ENCODE peak calls at places on chromosomes 7 and 10, in ten cellular contexts. O is omental fat pad, T is lower leg skin, F is nephron progenitor cell, L is psoas muscle, C is kidney, P is GM06990, I is HFFc6, D is MCF 10A, E is body of pancreas. Q is an unnamed sample.

GRCh38 chr7:73894851-73895441 is 34.0 kb downstream of the TMEM270 start:
- DNase-seq in O (peak), D (peak), P (no peak), E (peak), F (no peak), L (peak), I (peak), C (peak), T (peak), Q (peak)

GRCh38 chr7:108263364-108263951 is 133.3 kb upstream of the LAMB4 start:
- DNase-seq in L (no peak), D (no peak), E (peak), P (no peak), T (no peak), I (no peak), O (no peak), F (no peak), C (no peak), Q (no peak)

GRCh38 chr10:124642076-124642710 is 102.0 kb downstream of the FAM53B start:
- DNase-seq in T (no peak), P (no peak), F (no peak), E (no peak), O (no peak), D (no peak), L (no peak), C (peak), I (no peak), Q (no peak)

GRCh38 chr7:116614509-116615285 is 57.3 kb upstream of the MET start:
- DNase-seq in F (no peak), O (no peak), P (no peak), I (no peak), D (no peak), T (no peak), L (no peak), E (peak), C (no peak), Q (no peak)

GRCh38 chr7:111953611-111954010 is 252.6 kb downstream of the DOCK4 start:
- DNase-seq in T (no peak), D (peak), O (no peak), C (no peak), F (no peak), E (no peak), I (peak), P (no peak), L (no peak), Q (no peak)

GRCh38 chr10:90306187-90306586 is 551.7 kb downstream of the HTR7 start:
- DNase-seq in O (no peak), T (no peak), I (peak), C (no peak), D (peak), E (no peak), L (no peak), P (no peak), F (no peak), Q (peak)

GRCh38 chr10:46547331-46547880 is 9.1 kb downstream of the GPRIN2 start:
- DNase-seq in O (peak), T (peak), E (no peak), L (peak), P (no peak), F (peak), I (no peak), D (no peak), C (peak), Q (no peak)

GRCh38 chr10:133618851-133619250 is 7.7 kb downstream of the FRG2B start:
- DNase-seq in O (no peak), C (no peak), E (no peak), L (no peak), P (no peak), F (no peak), T (no peak), D (no peak), I (no peak), Q (no peak)

GRCh38 chr7:100486753-100487446 is 3.2 kb downstream of the NYAP1 start:
- DNase-seq in D (no peak), I (no peak), L (no peak), P (no peak), F (no peak), E (no peak), O (no peak), C (peak), T (no peak), Q (peak)

GRCh38 chr10:63055705-63056104 is 77.4 kb upstream of the NRBF2 start:
- DNase-seq in D (no peak), P (no peak), O (no peak), I (no peak), L (no peak), E (no peak), F (no peak), T (no peak), C (no peak), Q (no peak)

GRCh38 chr7:74012842-74013249 is 15.1 kb upstream of the ELN start:
- DNase-seq in E (no peak), L (peak), T (no peak), O (no peak), D (peak), P (peak), I (peak), C (peak), F (no peak), Q (peak)

GRCh38 chr10:31034041-31034918 is 2.6 kb upstream of the ZNF438 start:
- DNase-seq in I (peak), D (peak), P (no peak), F (no peak), C (no peak), T (no peak), O (no peak), E (no peak), L (no peak), Q (peak)

GRCh38 chr10:78757542-78757941 is 311.2 kb upstream of the ZMIZ1 start:
- DNase-seq in I (peak), L (no peak), T (no peak), F (no peak), P (no peak), E (no peak), D (peak), C (peak), O (no peak), Q (peak)

GRCh38 chr7:132817844-132818427 is 241.7 kb upstream of the PLXNA4 start:
- DNase-seq in O (no peak), D (no peak), T (no peak), C (no peak), E (no peak), P (no peak), I (peak), L (no peak), F (peak), Q (peak)

GRCh38 chr7:52273685-52274610 is 761.5 kb upstream of the POM121L12 start:
- DNase-seq in P (peak), F (no peak), D (no peak), T (no peak), L (peak), I (no peak), E (no peak), C (peak), O (no peak), Q (no peak)

GRCh38 chr7:1358376-1359050 is 100.8 kb downstream of the MICALL2 start:
- DNase-seq in F (no peak), O (no peak), L (no peak), T (no peak), C (peak), E (no peak), I (no peak), D (no peak), P (no peak), Q (no peak)

GRCh38 chr10:30374353-30374752 is 25.3 kb upstream of the MTPAP start:
- DNase-seq in T (peak), C (no peak), F (no peak), I (no peak), E (no peak), O (no peak), L (no peak), P (no peak), D (peak), Q (no peak)

GRCh38 chr10:21083861-21084260 is 186.8 kb upstream of the NEBL start:
- DNase-seq in E (no peak), I (no peak), T (no peak), F (no peak), L (no peak), C (no peak), P (no peak), D (peak), O (no peak), Q (no peak)

GRCh38 chr7:79176859-79177477 is 276.5 kb downstream of the MAGI2 start:
- DNase-seq in P (no peak), F (peak), C (no peak), I (peak), L (no peak), D (peak), E (peak), O (no peak), T (no peak), Q (peak)

GRCh38 chr7:74483402-74484336 is 30.0 kb downstream of the GTF2IRD1 start:
- DNase-seq in L (no peak), I (peak), D (peak), F (no peak), C (peak), T (no peak), E (peak), O (no peak), P (no peak), Q (peak)

GRCh38 chr7:140519007-140519399 is 39.7 kb upstream of the MKRN1 start:
- DNase-seq in O (no peak), P (no peak), D (no peak), I (no peak), F (no peak), L (no peak), E (no peak), C (no peak), T (no peak), Q (no peak)

GRCh38 chr7:117873056-117873932 is at the start of gene CTTNBP2:
- DNase-seq in I (no peak), D (peak), T (peak), E (peak), L (peak), C (peak), F (peak), P (no peak), O (peak), Q (peak)

GRCh38 chr10:42637648-42638052 is 720 bp downstream of the ZNF33B start:
- DNase-seq in E (peak), O (no peak), L (no peak), I (no peak), F (no peak), D (no peak), T (no peak), C (no peak), P (no peak), Q (no peak)

GRCh38 chr7:151568951-151569652 is 49.4 kb upstream of the RHEB start:
- DNase-seq in O (no peak), T (no peak), E (no peak), F (peak), C (no peak), D (no peak), L (no peak), P (no peak), I (no peak), Q (no peak)

GRCh38 chr10:78596556-78596955 is 472.2 kb upstream of the ZMIZ1 start:
- DNase-seq in D (no peak), C (no peak), T (no peak), F (no peak), P (no peak), O (no peak), L (no peak), E (no peak), I (no peak), Q (no peak)

GRCh38 chr7:134887523-134887922 is 98.8 kb upstream of the AGBL3 start:
- DNase-seq in E (no peak), L (no peak), I (peak), F (no peak), P (no peak), D (no peak), T (no peak), C (no peak), O (no peak), Q (no peak)
- TF ChIP-seq CTCF in E (no peak), L (no peak), I (no peak), F (no peak), P (no peak), D (no peak), T (no peak), C (no peak), O (no peak), Q (no peak)

GRCh38 chr10:50554381-50554994 is 69.3 kb downstream of the SGMS1 start:
- DNase-seq in F (peak), C (no peak), D (no peak), P (no peak), L (no peak), O (no peak), E (no peak), T (no peak), I (no peak), Q (no peak)

GRCh38 chr10:50554995-50555568 is 68.7 kb downstream of the SGMS1 start:
- DNase-seq in F (no peak), O (no peak), P (no peak), I (peak), D (peak), T (no peak), L (no peak), C (no peak), E (peak), Q (peak)

GRCh38 chr10:50552308-50552707 is 71.4 kb downstream of the SGMS1 start:
- DNase-seq in O (no peak), L (no peak), C (no peak), E (no peak), I (peak), T (no peak), P (no peak), F (no peak), D (no peak), Q (peak)

GRCh38 chr10:50551894-50552293 is 71.9 kb downstream of the SGMS1 start:
- DNase-seq in E (no peak), P (no peak), F (no peak), T (no peak), I (no peak), D (no peak), L (no peak), O (no peak), C (no peak), Q (no peak)

DNA sequence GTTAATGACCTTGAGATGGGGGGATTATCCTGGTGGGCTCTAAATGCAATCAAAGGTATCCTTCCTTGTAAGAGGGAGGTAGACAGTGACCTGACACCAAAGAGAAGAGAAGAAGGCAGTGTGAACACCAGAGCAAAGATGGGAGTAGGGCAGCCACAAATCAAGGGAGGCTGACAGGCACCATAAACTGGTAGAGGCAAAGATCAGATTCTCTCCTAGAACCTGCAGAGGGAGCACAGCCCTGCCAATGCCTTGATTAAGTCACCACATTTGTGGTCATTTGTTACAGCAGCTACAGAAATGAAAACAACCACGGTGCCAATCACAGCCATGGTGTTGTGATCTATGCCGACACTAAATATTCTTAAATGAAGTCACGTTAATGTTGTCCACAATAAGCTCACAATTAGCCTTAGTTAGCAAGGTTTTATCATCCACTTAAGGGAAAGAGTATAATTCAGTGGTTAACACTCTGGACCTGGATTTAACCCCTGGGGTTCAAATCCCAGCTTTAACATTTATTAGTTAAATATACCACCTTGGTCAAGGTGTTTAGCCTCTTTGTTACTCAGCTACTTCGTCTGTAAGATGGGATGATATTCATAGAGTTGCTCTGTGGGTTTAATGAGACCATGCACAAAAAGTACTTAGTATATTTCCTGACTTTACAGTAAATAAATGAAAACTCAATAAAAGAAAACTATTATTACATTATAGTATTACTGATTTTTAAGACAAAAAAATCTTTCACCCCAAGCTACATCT is 70.8 kb downstream of the SGMS1 start:
- DNase-seq in O (no peak), P (no peak), F (peak), I (peak), E (peak), T (no peak), C (no peak), L (no peak), D (peak), Q (peak)
- TF ChIP-seq CTCF in O (no peak), P (peak), F (no peak), I (peak), E (no peak), T (no peak), C (peak), L (peak), D (peak), Q (peak)

DNA sequence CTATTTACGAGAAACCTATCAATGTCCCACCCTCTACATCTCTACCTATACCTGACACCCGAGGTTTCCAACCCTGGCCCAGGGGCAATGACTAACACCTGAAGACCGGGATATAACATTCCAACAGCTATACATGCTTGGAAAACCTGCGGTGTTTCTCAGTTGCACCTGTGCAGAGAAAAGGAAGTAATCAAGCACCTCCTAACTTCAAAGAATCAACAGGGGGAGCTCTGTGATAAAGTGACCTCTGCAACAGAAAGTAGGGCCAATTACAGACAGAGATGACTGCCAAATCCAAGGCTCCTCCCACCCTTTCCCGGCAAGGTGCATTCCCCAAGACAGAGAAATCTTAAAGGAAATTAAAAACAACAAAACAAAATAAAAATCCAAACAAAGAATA is 41.3 kb downstream of the CCDC6 start:
- DNase-seq in C (no peak), I (no peak), O (no peak), E (peak), F (no peak), L (no peak), T (no peak), D (peak), P (no peak), Q (no peak)
- TF ChIP-seq CTCF in C (peak), I (no peak), O (peak), E (peak), F (no peak), L (peak), T (no peak), D (peak), P (peak), Q (no peak)

DNA sequence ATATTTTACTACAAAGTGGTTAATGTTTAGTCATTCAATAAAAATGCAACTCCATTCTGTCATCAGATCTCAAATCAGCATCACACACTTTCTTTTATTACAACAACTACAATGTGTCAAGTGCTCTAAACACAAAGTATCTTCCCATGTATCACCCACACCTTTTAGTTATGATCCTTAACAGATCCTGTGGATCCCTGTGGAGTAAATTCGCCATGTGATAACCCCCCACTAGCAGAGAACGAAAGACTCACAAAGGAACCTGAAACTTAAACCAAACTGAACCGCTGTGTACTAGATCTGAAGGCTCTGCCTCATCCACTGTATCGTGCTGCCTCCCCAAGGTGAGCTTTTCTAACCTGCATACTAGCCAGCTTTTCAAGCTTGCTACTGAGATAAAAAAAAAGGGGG is 1.8 kb downstream of the DPY19L1 start:
- DNase-seq in P (no peak), E (peak), D (peak), I (peak), C (no peak), O (no peak), T (no peak), L (no peak), F (no peak), Q (peak)
- TF ChIP-seq CTCF in P (peak), E (no peak), D (peak), I (no peak), C (peak), O (no peak), T (no peak), L (no peak), F (no peak), Q (no peak)

DNA sequence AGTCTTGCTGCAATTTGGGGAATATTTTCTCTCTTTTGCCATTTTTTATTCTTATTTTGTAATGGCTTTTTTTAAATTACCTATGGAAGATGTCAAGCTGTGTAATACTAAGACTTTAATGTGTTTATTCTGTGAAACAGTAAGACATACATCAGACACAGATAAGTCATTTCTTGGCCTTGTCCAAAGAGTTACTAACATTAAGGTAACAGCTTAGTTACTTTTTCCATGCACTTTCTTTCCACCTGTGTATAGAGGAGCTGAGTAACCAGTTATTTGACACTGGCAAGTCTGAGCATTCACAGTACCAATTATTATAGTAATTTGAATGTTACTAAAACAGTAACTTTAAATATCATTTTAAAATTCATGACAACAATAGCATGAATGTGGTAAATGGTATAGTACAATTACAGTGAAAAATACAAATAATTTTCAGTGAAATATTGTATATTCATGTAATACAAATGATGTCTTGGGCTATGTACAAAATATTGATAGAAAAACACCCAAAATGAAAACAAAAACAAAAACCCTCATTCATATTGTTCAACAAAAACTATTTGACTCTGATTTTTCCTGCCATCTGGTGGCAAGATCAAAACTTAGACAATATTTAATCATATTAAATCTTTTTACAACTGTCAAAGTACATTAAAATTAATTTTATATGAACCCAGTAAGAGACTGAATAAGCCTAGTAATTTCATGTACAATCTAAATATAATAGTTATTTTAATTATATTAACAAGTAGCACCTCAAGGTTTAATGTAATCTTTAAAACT is 259.8 kb upstream of the SEMA3A start:
- DNase-seq in I (no peak), L (no peak), O (no peak), C (no peak), D (peak), E (no peak), P (no peak), F (no peak), T (no peak), Q (no peak)
- TF ChIP-seq CTCF in I (peak), L (no peak), O (no peak), C (no peak), D (peak), E (no peak), P (no peak), F (no peak), T (no peak), Q (peak)

Q was measured in astrocyte.